ENCODE peak calls at places on chromosomes 7 and 10, in eight cellular contexts. A is colonic mucosa; K is CD4-positive, alpha-beta memory T cell; R is neuronal stem cell; T is AG04450; O is SK-N-SH; P is endothelial cell of umbilical vein; J is stomach. B is an unnamed sample.

GRCh38 chr7:149109969-149110368 is 16.2 kb downstream of the ZNF425 start:
- DNase-seq in J (no peak), R (no peak), K (no peak), T (no peak), P (no peak), A (no peak), O (no peak), B (no peak)

GRCh38 chr7:149559711-149560110 is 62.1 kb upstream of the ZNF746 start:
- DNase-seq in P (no peak), J (no peak), O (no peak), A (no peak), R (no peak), K (no peak), T (no peak), B (no peak)

GRCh38 chr7:36185732-36186131 is 32.7 kb downstream of the EEPD1 start:
- DNase-seq in P (no peak), J (no peak), O (no peak), T (no peak), K (no peak), R (no peak), A (no peak), B (no peak)

GRCh38 chr10:62433181-62433692 is 59.1 kb downstream of the ZNF365 start:
- DNase-seq in O (no peak), R (no peak), A (no peak), K (no peak), P (peak), T (peak), J (no peak), B (no peak)

GRCh38 chr7:150631866-150632864 is at the start of gene GIMAP6:
- DNase-seq in R (no peak), O (no peak), K (peak), T (no peak), A (no peak), P (peak), J (no peak), B (peak)

GRCh38 chr10:88598060-88598459 is 11.5 kb downstream of the LIPJ start:
- DNase-seq in R (no peak), J (no peak), T (no peak), A (no peak), P (no peak), O (no peak), K (no peak), B (no peak)

GRCh38 chr10:98376485-98376884 is 38.5 kb downstream of the PYROXD2 start:
- DNase-seq in K (no peak), J (no peak), T (peak), O (no peak), R (no peak), A (no peak), P (no peak), B (no peak)

GRCh38 chr7:148982596-148983219 is 45.6 kb downstream of the PDIA4 start:
- DNase-seq in K (no peak), O (peak), P (peak), J (no peak), A (no peak), R (no peak), T (no peak), B (peak)

GRCh38 chr10:86353506-86354485 is 12.8 kb downstream of the GRID1 start:
- DNase-seq in R (no peak), P (no peak), T (no peak), A (no peak), J (no peak), O (no peak), K (no peak), B (no peak)

GRCh38 chr10:58753425-58753824 is 240.8 kb downstream of the BICC1 start:
- DNase-seq in K (no peak), T (no peak), J (no peak), R (no peak), P (no peak), A (no peak), O (no peak), B (no peak)

GRCh38 chr10:137606-138005 is 2.4 kb downstream of the ZMYND11 start:
- DNase-seq in O (no peak), R (no peak), K (no peak), P (peak), A (no peak), T (no peak), J (no peak), B (no peak)

GRCh38 chr10:25083546-25084111 is 67.2 kb downstream of the THNSL1 start:
- DNase-seq in R (no peak), A (no peak), J (no peak), T (no peak), O (no peak), P (no peak), K (no peak), B (no peak)

GRCh38 chr7:75559355-75559986 is 67.4 kb downstream of the SPDYE5 start:
- DNase-seq in O (peak), P (no peak), R (no peak), K (no peak), J (no peak), T (no peak), A (no peak), B (no peak)

GRCh38 chr7:29598607-29599006 is 35.0 kb downstream of the PRR15 start:
- DNase-seq in O (no peak), K (no peak), T (no peak), J (peak), A (peak), P (no peak), R (no peak), B (peak)

GRCh38 chr7:140035400-140036223 is 27.1 kb downstream of the PARP12 start:
- DNase-seq in K (no peak), R (no peak), O (no peak), T (peak), A (no peak), P (peak), J (no peak), B (no peak)

GRCh38 chr10:111677747-111678146 is 505.8 kb downstream of the GPAM start:
- DNase-seq in T (no peak), R (no peak), K (no peak), P (no peak), A (no peak), O (peak), J (no peak), B (no peak)

GRCh38 chr10:50614444-50615137 is 9.2 kb downstream of the SGMS1 start:
- DNase-seq in J (peak), T (no peak), R (no peak), A (no peak), O (no peak), P (no peak), K (no peak), B (no peak)

GRCh38 chr7:47807756-47808155 is 140.5 kb downstream of the PKD1L1 start:
- DNase-seq in O (no peak), P (no peak), K (no peak), J (no peak), T (no peak), A (no peak), R (no peak), B (no peak)

GRCh38 chr7:73395538-73396503 is 37.8 kb upstream of the FZD9 start:
- DNase-seq in R (no peak), T (no peak), K (no peak), J (no peak), O (no peak), P (no peak), A (no peak), B (no peak)

GRCh38 chr7:24902276-24902675 is 77.7 kb downstream of the OSBPL3 start:
- DNase-seq in A (no peak), T (no peak), K (no peak), P (no peak), J (no peak), R (no peak), O (no peak), B (no peak)

GRCh38 chr10:77793831-77794230 is 132.7 kb downstream of the DLG5 start:
- DNase-seq in A (no peak), O (no peak), J (no peak), K (no peak), T (no peak), R (no peak), P (no peak), B (no peak)

GRCh38 chr10:25805986-25806385 is 128.0 kb upstream of the MYO3A start:
- DNase-seq in T (no peak), P (no peak), A (no peak), R (no peak), K (no peak), J (no peak), O (no peak), B (no peak)

GRCh38 chr10:28798964-28799363 is 121.6 kb downstream of the BAMBI start:
- DNase-seq in R (no peak), J (no peak), A (no peak), P (no peak), K (no peak), T (no peak), O (no peak), B (no peak)

GRCh38 chr10:115942106-115942505 is 330.9 kb downstream of the GFRA1 start:
- DNase-seq in P (peak), J (no peak), K (no peak), R (no peak), T (no peak), O (peak), A (no peak), B (no peak)

GRCh38 chr7:129343099-129343700 is 91.0 kb upstream of the STRIP2 start:
- DNase-seq in A (peak), T (no peak), P (peak), K (no peak), J (no peak), O (peak), R (no peak), B (peak)

GRCh38 chr7:34696415-34696814 is 38.4 kb downstream of the NPSR1 start:
- DNase-seq in A (no peak), T (no peak), O (no peak), P (no peak), K (no peak), J (no peak), R (no peak), B (no peak)

GRCh38 chr7:101913876-101914275 is 96.5 kb downstream of the CUX1 start:
- DNase-seq in A (no peak), O (no peak), P (no peak), J (no peak), T (no peak), K (no peak), R (no peak), B (no peak)

GRCh38 chr7:80134105-80134535 is 511 bp upstream of the GNAI1 start:
- DNase-seq in K (no peak), O (no peak), R (no peak), A (no peak), J (no peak), T (peak), P (peak), B (no peak)

GRCh38 chr7:137967143-137968018 is 34.5 kb downstream of the CREB3L2 start:
- DNase-seq in O (no peak), A (no peak), P (peak), T (no peak), K (no peak), J (no peak), R (no peak), B (no peak)

GRCh38 chr7:74306737-74307469 is 17.7 kb downstream of the CLIP2 start:
- DNase-seq in K (no peak), A (peak), T (no peak), P (peak), J (peak), R (no peak), O (peak), B (no peak)

GRCh38 chr7:5218564-5219360 is 28.7 kb downstream of the WIPI2 start:
- DNase-seq in J (no peak), O (no peak), T (no peak), R (no peak), A (no peak), P (peak), K (no peak), B (no peak)

DNA sequence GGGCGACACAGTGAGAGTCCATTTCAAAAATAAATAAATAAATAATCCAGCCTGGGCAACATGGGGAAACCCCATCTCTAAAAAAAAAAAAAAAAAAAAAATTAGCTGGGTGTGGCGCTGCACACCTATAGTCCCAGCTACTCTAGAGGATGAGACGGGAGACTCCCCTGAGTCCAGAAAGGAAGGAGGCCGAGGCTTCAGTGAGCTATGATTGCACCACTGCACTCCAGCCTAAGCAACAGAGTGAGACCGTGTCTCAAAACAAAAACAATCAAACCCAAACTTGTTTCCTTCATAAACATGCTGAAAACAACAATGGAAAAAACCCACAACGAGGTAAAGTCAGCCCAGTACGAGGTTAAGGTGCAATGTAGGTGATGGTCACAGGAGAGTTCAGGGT is 1.2 kb downstream of the COX19 start:
- DNase-seq in O (no peak), A (peak), R (no peak), P (no peak), T (no peak), J (no peak), K (peak), B (peak)
- H3K4me3 ChIP-seq in O (peak), A (peak), R (no peak), P (peak), T (peak), J (peak), K (peak), B (peak)

DNA sequence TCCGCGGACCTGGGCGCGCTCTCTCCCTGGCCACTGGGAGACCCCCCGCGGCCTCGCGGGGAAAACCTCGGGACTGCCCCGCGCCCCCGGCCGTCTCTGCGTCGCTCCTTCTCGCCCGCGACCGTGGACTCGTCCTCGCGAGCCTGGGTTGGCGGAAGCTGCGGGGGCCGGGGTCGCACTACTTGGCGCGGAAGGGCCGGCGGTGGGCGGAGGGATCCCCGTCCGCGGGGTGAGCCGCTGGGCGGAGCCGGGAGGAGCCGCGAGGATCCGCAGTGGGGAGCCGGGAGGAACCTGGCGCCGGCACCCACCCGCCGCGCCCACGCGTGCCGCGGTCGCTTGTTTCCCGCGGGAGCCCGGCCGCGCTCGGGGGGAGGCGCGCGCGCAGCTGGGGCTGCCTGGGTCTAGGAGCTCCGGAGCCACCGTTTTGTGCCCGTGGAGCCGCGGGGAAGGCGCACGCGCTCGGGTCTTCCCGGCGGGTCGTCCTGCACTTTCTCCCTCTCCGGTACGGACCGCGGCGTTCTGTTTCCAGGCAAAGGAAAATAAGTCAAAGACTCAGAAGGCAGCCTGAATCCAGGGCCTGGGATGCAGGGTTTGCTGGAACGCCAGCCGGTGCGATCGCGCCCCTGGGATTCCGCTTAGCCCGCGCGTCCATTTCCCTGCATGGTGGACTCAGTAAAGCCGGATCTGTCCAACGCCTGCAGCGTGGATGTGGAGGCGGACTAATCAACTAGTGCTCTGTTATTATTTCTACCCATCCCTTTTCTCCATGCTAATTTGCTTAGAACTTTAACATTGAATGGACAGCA is 28.7 kb upstream of the KMT2C start:
- DNase-seq in K (peak), T (peak), J (peak), A (peak), P (peak), O (peak), R (peak), B (peak)
- H3K27ac ChIP-seq in K (peak), T (peak), J (peak), A (peak), P (peak), O (peak), R (peak), B (peak)

GRCh38 chr10:32372000-32372875 is 25.3 kb upstream of the EPC1 start:
- DNase-seq in K (no peak), A (no peak), R (no peak), P (no peak), T (no peak), O (no peak), J (peak), B (peak)
- H3K4me3 ChIP-seq in K (no peak), A (no peak), R (no peak), P (no peak), T (no peak), O (no peak), J (no peak), B (no peak)

GRCh38 chr10:36730316-36730715 is 395.1 kb upstream of the ANKRD30A start:
- DNase-seq in P (no peak), T (no peak), K (no peak), A (no peak), J (no peak), R (no peak), O (no peak), B (no peak)

GRCh38 chr10:36721851-36722250 is 403.5 kb upstream of the ANKRD30A start:
- DNase-seq in R (no peak), P (no peak), T (no peak), O (no peak), K (no peak), J (no peak), A (no peak), B (no peak)

GRCh38 chr10:36720931-36721330 is 404.5 kb upstream of the ANKRD30A start:
- DNase-seq in K (no peak), O (no peak), P (peak), J (no peak), T (no peak), A (no peak), R (no peak), B (no peak)

GRCh38 chr10:36722777-36723176 is 402.6 kb upstream of the ANKRD30A start:
- DNase-seq in A (no peak), R (no peak), J (no peak), K (no peak), P (no peak), T (no peak), O (no peak), B (no peak)

DNA sequence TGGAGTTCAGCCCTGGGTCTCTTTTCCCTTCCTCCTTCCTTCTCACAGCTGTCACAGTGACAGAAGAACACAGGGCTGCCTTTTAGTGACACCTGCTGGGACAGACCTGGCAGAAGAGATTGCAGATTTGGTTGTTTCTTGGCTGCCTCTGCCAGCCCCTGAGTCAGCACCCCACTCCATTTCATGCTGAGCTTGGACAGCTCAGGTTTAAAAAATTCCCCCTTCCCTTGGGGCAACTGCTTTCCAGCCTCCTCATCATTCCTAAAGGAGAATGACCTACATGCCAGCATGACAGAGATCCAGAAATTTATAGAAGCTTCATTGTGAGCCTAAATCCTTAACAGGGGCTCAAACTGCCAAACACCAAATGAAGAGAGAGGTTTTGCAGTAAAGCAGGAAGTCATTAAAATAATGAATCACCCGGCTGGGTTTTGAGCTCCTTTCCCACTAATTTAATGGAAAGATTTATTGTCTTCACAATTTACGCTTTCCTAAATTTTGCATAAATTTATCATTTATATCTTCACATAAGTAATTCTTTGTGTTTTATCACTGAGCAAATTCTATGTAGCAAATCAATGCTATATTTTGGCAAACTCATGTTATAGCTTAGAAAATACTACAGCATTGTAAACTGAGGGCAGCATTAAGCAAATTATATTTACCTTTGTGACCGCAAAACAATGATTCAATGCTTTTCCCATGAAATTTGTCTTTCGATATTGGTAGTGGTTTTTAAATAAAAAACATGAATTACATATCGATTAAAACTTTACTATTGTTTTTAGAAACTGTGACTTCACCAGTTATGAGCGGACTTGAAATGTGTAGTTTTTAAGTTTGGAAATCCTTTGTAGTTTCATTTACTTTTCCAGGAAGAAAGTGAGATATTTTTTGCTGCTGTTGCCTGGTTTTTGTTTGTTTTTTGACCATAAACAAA is 399.5 kb upstream of the ANKRD30A start:
- DNase-seq in R (peak), K (no peak), O (peak), P (peak), T (peak), A (no peak), J (no peak), B (no peak)
- H3K27ac ChIP-seq in R (no peak), K (no peak), O (no peak), P (no peak), T (no peak), A (no peak), J (no peak), B (no peak)

GRCh38 chr10:121771957-121772356 is 155.9 kb downstream of the ATE1 start:
- DNase-seq in J (no peak), K (no peak), R (no peak), T (no peak), P (no peak), A (no peak), O (no peak), B (no peak)

GRCh38 chr10:121772406-121772805 is 155.4 kb downstream of the ATE1 start:
- DNase-seq in O (no peak), R (no peak), T (no peak), K (no peak), J (no peak), P (no peak), A (no peak), B (no peak)

GRCh38 chr10:121774404-121774803 is 153.4 kb downstream of the ATE1 start:
- DNase-seq in P (no peak), K (no peak), J (no peak), T (no peak), O (no peak), R (no peak), A (no peak), B (no peak)

GRCh38 chr10:121774813-121775212 is 153.0 kb downstream of the ATE1 start:
- DNase-seq in P (no peak), O (no peak), K (no peak), R (no peak), A (no peak), J (no peak), T (no peak), B (no peak)

GRCh38 chr10:121772890-121773289 is 154.9 kb downstream of the ATE1 start:
- DNase-seq in P (no peak), K (no peak), J (no peak), O (no peak), T (peak), R (no peak), A (no peak), B (no peak)
- H3K4me3 ChIP-seq in P (no peak), K (no peak), J (no peak), O (no peak), T (no peak), R (no peak), A (no peak), B (no peak)

GRCh38 chr7:23468721-23469149 is 1.6 kb downstream of the IGF2BP3 start:
- DNase-seq in K (no peak), R (no peak), J (no peak), T (no peak), O (peak), A (no peak), P (peak), B (no peak)
- H3K27ac ChIP-seq in K (no peak), R (peak), J (no peak), T (peak), O (peak), A (no peak), P (peak), B (no peak)

GRCh38 chr7:130486114-130486962 is 5.5 kb upstream of the MEST start:
- DNase-seq in O (peak), A (peak), J (peak), T (no peak), K (peak), R (peak), P (peak), B (peak)

GRCh38 chr7:130488376-130489139 is 3.3 kb upstream of the MEST start:
- DNase-seq in A (no peak), K (no peak), O (peak), J (no peak), T (no peak), P (no peak), R (no peak), B (no peak)

GRCh38 chr7:130486963-130487324 is 4.9 kb upstream of the MEST start:
- DNase-seq in P (peak), K (no peak), R (no peak), J (no peak), T (no peak), O (no peak), A (no peak), B (no peak)

GRCh38 chr7:130483036-130483435 is 8.8 kb upstream of the MEST start:
- DNase-seq in J (no peak), O (no peak), A (no peak), R (no peak), P (no peak), K (no peak), T (no peak), B (no peak)

GRCh38 chr7:130485734-130486113 is 6.2 kb upstream of the MEST start:
- DNase-seq in T (no peak), P (no peak), O (no peak), R (no peak), K (no peak), J (no peak), A (no peak), B (no peak)
- H3K4me3 ChIP-seq in T (no peak), P (no peak), O (no peak), R (no peak), K (no peak), J (peak), A (peak), B (peak)

GRCh38 chr7:55128693-55129394 is 110.0 kb downstream of the EGFR start:
- DNase-seq in J (no peak), A (no peak), T (no peak), O (no peak), K (no peak), R (no peak), P (no peak), B (no peak)
- H3K27ac ChIP-seq in J (no peak), A (peak), T (peak), O (peak), K (no peak), R (no peak), P (no peak), B (peak)